ENCODE peak calls at places on chromosomes 5 and 9, in four cellular contexts. One of them, this sample, is unnamed.

GRCh38 chr5:82358454-82358853 is 80.3 kb upstream of the RPS23 start:
- DNase-seq in PC-9: no peak
- DNase-seq in cardiac muscle cell: peak
- DNase-seq in astrocyte of the spinal cord: peak
- DNase-seq in this sample: no peak

GRCh38 chr9:135501261-135502167 is 1.0 kb downstream of the MRPS2 start:
- DNase-seq in PC-9: no peak
- DNase-seq in cardiac muscle cell: no peak
- DNase-seq in astrocyte of the spinal cord: peak
- DNase-seq in this sample: peak

GRCh38 chr9:16275795-16276624 is 594.5 kb downstream of the BNC2 start:
- DNase-seq in PC-9: no peak
- DNase-seq in cardiac muscle cell: no peak
- DNase-seq in astrocyte of the spinal cord: no peak
- DNase-seq in this sample: no peak

GRCh38 chr5:143636951-143637528 is 174.9 kb upstream of the HMHB1 start:
- DNase-seq in PC-9: no peak
- DNase-seq in cardiac muscle cell: peak
- DNase-seq in astrocyte of the spinal cord: peak
- DNase-seq in this sample: no peak

GRCh38 chr5:120396186-120396585 is 67.9 kb upstream of the PRR16 start:
- DNase-seq in PC-9: no peak
- DNase-seq in cardiac muscle cell: no peak
- DNase-seq in astrocyte of the spinal cord: peak
- DNase-seq in this sample: peak

GRCh38 chr5:134003957-134004625 is 684 bp downstream of the VDAC1 start:
- DNase-seq in PC-9: no peak
- DNase-seq in cardiac muscle cell: peak
- DNase-seq in astrocyte of the spinal cord: peak
- DNase-seq in this sample: peak

GRCh38 chr5:14153932-14154646 is 10.9 kb downstream of the TRIO start:
- DNase-seq in PC-9: peak
- DNase-seq in cardiac muscle cell: peak
- DNase-seq in astrocyte of the spinal cord: peak
- DNase-seq in this sample: peak

GRCh38 chr5:139275536-139276297 is 17.8 kb upstream of the MATR3 start:
- DNase-seq in PC-9: no peak
- DNase-seq in cardiac muscle cell: no peak
- DNase-seq in astrocyte of the spinal cord: no peak
- DNase-seq in this sample: no peak

GRCh38 chr5:158705901-158706300 is 393.8 kb downstream of the EBF1 start:
- DNase-seq in PC-9: no peak
- DNase-seq in cardiac muscle cell: no peak
- DNase-seq in astrocyte of the spinal cord: no peak
- DNase-seq in this sample: no peak

GRCh38 chr5:87103616-87104287 is 163.9 kb upstream of the RASA1 start:
- DNase-seq in PC-9: no peak
- DNase-seq in cardiac muscle cell: no peak
- DNase-seq in astrocyte of the spinal cord: no peak
- DNase-seq in this sample: no peak
- H3K4me3 ChIP-seq in PC-9: no peak
- H3K4me3 ChIP-seq in cardiac muscle cell: no peak
- H3K4me3 ChIP-seq in astrocyte of the spinal cord: no peak
- H3K4me3 ChIP-seq in this sample: no peak

GRCh38 chr9:35845824-35846771 is 17.1 kb downstream of the TMEM8B start:
- DNase-seq in PC-9: no peak
- DNase-seq in cardiac muscle cell: no peak
- DNase-seq in astrocyte of the spinal cord: no peak
- DNase-seq in this sample: no peak
- TF ChIP-seq CTCF in PC-9: no peak
- TF ChIP-seq CTCF in cardiac muscle cell: no peak
- TF ChIP-seq CTCF in astrocyte of the spinal cord: no peak
- TF ChIP-seq CTCF in this sample: no peak

GRCh38 chr5:76954383-76954763 is 1.5 kb downstream of the CRHBP start:
- DNase-seq in PC-9: no peak
- DNase-seq in cardiac muscle cell: no peak
- DNase-seq in astrocyte of the spinal cord: no peak
- DNase-seq in this sample: no peak
- H3K4me3 ChIP-seq in PC-9: no peak
- H3K4me3 ChIP-seq in cardiac muscle cell: peak
- H3K4me3 ChIP-seq in astrocyte of the spinal cord: peak
- H3K4me3 ChIP-seq in this sample: peak

GRCh38 chr9:133356391-133357091 is at the start of the genes SURF1 and SURF2:
- DNase-seq in PC-9: peak
- DNase-seq in cardiac muscle cell: peak
- DNase-seq in astrocyte of the spinal cord: peak
- DNase-seq in this sample: peak
- TF ChIP-seq CTCF in PC-9: no peak
- TF ChIP-seq CTCF in cardiac muscle cell: no peak
- TF ChIP-seq CTCF in astrocyte of the spinal cord: peak
- TF ChIP-seq CTCF in this sample: no peak

GRCh38 chr5:179114756-179115155 is 54.6 kb downstream of the ZNF354C start:
- DNase-seq in PC-9: no peak
- DNase-seq in cardiac muscle cell: no peak
- DNase-seq in astrocyte of the spinal cord: no peak
- DNase-seq in this sample: no peak

GRCh38 chr5:179112469-179113142 is 52.4 kb downstream of the ZNF354C start:
- DNase-seq in PC-9: no peak
- DNase-seq in cardiac muscle cell: no peak
- DNase-seq in astrocyte of the spinal cord: no peak
- DNase-seq in this sample: no peak

GRCh38 chr5:179113945-179114641 is 53.9 kb downstream of the ZNF354C start:
- DNase-seq in PC-9: no peak
- DNase-seq in cardiac muscle cell: no peak
- DNase-seq in astrocyte of the spinal cord: no peak
- DNase-seq in this sample: no peak

GRCh38 chr5:179111267-179112207 is 51.4 kb downstream of the ZNF354C start:
- DNase-seq in PC-9: no peak
- DNase-seq in cardiac muscle cell: no peak
- DNase-seq in astrocyte of the spinal cord: no peak
- DNase-seq in this sample: no peak

DNA sequence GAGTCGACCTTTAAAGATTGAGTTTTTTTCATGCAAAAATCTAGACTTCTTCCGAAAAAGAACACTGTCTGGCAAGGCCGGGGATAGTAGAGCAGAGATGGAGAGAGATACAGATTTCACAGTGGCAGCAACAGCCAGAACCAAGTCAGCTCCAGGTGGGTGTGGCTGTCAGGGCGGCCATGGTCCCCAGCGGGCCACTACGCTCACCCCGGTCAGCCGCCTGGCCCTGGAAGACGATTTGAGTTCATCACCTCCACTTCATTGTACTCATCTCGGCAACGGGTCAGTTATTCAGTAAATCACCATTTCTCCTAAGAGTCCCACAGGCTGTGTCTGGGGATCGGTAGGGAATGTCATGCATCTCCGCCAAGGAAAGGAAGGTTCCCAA is 53.0 kb downstream of the ZNF354C start:
- DNase-seq in PC-9: no peak
- DNase-seq in cardiac muscle cell: no peak
- DNase-seq in astrocyte of the spinal cord: no peak
- DNase-seq in this sample: no peak
- H3K4me3 ChIP-seq in PC-9: no peak
- H3K4me3 ChIP-seq in cardiac muscle cell: no peak
- H3K4me3 ChIP-seq in astrocyte of the spinal cord: no peak
- H3K4me3 ChIP-seq in this sample: no peak

DNA sequence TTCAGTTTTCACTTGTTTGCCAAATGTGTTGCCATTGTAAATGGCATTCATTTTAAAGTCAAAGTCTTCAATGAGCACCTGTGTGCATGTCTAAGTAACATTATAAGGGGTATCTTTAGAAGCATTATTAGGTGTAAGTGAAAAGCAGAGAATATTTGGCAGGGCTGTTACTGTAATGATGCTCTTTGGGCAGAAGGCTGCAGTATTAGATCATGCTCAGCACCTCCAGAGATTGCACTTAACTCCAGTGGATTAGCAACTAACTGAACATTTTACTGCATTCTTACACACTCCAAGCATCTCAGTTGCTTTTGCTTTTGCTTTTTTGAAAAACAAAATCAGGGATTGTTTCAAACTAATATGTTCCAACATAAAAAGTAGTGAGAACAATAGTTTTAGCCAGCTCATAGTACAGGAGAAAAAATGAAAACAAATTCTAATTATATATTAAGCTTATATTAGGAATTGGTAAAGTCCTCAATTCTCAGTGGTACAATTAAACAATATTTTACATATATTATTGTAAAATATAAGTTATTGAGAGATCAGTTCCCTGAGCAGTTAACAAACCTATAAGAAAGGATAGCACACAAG is 1740.9 kb upstream of the CDH9 start:
- DNase-seq in PC-9: no peak
- DNase-seq in cardiac muscle cell: peak
- DNase-seq in astrocyte of the spinal cord: no peak
- DNase-seq in this sample: no peak
- TF ChIP-seq CTCF in PC-9: peak
- TF ChIP-seq CTCF in cardiac muscle cell: no peak
- TF ChIP-seq CTCF in astrocyte of the spinal cord: peak
- TF ChIP-seq CTCF in this sample: no peak

GRCh38 chr9:128149951-128150593 is 819 bp downstream of the LCN2 start:
- DNase-seq in PC-9: no peak
- DNase-seq in cardiac muscle cell: no peak
- DNase-seq in astrocyte of the spinal cord: no peak
- DNase-seq in this sample: no peak
- H3K4me3 ChIP-seq in PC-9: peak
- H3K4me3 ChIP-seq in cardiac muscle cell: no peak
- H3K4me3 ChIP-seq in astrocyte of the spinal cord: no peak
- H3K4me3 ChIP-seq in this sample: no peak

DNA sequence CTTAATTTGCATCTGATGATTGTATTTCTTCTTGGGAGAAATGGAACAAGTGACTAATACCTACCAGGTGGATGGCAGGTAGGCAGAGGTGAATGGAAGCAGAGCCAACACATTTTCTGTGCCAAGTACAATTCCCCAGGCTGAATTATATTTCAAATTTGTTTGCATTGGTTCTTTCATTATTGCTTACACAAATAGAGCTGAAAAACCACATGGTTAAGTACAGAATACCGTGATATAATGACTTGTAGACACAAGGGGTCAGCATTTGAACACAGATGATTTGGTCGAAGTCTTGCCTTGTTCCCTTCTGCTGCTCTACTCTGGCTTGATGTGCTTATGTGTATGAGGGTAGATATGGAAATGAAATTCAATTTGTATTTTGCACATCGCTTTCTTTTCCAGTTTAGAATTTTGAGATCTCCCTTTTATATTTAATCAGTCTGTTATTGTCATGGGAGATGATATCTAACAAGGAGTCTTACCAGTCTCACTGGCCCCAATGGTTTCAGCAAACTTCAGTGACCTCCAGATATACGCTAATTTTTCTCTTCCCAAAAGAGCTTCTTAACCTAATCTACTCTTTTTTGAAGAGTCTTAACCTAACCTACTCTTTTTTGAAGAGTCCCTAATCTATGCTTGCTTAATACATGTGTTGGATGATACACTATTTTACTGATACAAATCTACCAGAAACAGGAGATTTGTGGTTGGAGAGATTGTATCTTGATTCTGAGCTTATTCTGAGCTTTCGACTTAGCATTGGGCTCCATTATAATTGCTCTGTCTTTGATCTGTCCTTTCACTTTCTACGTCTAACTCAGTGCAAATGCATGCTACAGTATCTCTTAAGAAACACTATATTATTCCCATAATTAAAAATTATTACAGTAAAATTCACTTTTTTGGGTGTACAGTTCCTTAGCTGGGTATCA is 88.1 kb downstream of the PCSK1 start:
- DNase-seq in PC-9: no peak
- DNase-seq in cardiac muscle cell: peak
- DNase-seq in astrocyte of the spinal cord: peak
- DNase-seq in this sample: peak
- TF ChIP-seq CTCF in PC-9: peak
- TF ChIP-seq CTCF in cardiac muscle cell: peak
- TF ChIP-seq CTCF in astrocyte of the spinal cord: peak
- TF ChIP-seq CTCF in this sample: peak

This sample was measured in foreskin fibroblast.